ENCODE peak calls at places on chromosomes 4 and X, in nine cellular contexts. L, F, Z, V, M, G, C, N and W are unnamed samples.

GRCh38 chr4:76611164-76611563 is 176.1 kb downstream of the SHROOM3 start:
- DNase-seq in L (no peak), F (no peak), Z (peak), V (no peak), M (no peak), G (no peak), C (no peak), N (no peak), W (no peak)

GRCh38 chrX:10482262-10482661 is 138.1 kb downstream of the MID1 start:
- DNase-seq in L (no peak), F (no peak), Z (no peak), V (no peak), M (no peak), G (peak), C (no peak), N (no peak), W (peak)

GRCh38 chr4:55819634-55820033 is at the start of gene EXOC1L:
- DNase-seq in L (peak), F (peak), Z (no peak), V (no peak), M (no peak), G (no peak), C (peak), N (no peak), W (no peak)

GRCh38 chr4:30461218-30461617 is 259.0 kb upstream of the PCDH7 start:
- DNase-seq in L (no peak), F (no peak), Z (no peak), V (no peak), M (no peak), G (peak), C (no peak), N (no peak), W (no peak)

GRCh38 chrX:18938710-18939109 is 45.2 kb downstream of the PHKA2 start:
- DNase-seq in L (no peak), F (no peak), Z (no peak), V (no peak), M (no peak), G (no peak), C (no peak), N (no peak), W (no peak)

GRCh38 chr4:187606581-187606980 is 389.0 kb upstream of the ZFP42 start:
- DNase-seq in L (peak), F (no peak), Z (peak), V (no peak), M (no peak), G (peak), C (no peak), N (no peak), W (no peak)

GRCh38 chr4:33446953-33447352 is 2726.8 kb downstream of the PCDH7 start:
- DNase-seq in L (no peak), F (no peak), Z (no peak), V (no peak), M (no peak), G (no peak), C (no peak), N (no peak), W (no peak)

GRCh38 chrX:52574416-52575275 is 57.8 kb upstream of the XAGE1B start:
- DNase-seq in L (peak), F (no peak), Z (peak), V (no peak), M (peak), G (peak), C (no peak), N (peak), W (peak)

GRCh38 chr4:109355835-109356234 is 53.4 kb upstream of the COL25A1 start:
- DNase-seq in L (no peak), F (no peak), Z (no peak), V (no peak), M (no peak), G (peak), C (no peak), N (no peak), W (no peak)

GRCh38 chr4:13533670-13534343 is 10.5 kb downstream of the NKX3-2 start:
- DNase-seq in L (no peak), F (no peak), Z (no peak), V (no peak), M (no peak), G (no peak), C (no peak), N (no peak), W (no peak)

GRCh38 chrX:105451426-105451825 is 230.9 kb upstream of the TEX13A start:
- DNase-seq in L (no peak), F (no peak), Z (no peak), V (no peak), M (no peak), G (no peak), C (no peak), N (no peak), W (no peak)

GRCh38 chr4:179051211-179051610 is 1609.0 kb upstream of the AGA start:
- DNase-seq in L (no peak), F (no peak), Z (no peak), V (no peak), M (no peak), G (no peak), C (no peak), N (no peak), W (no peak)

GRCh38 chr4:108446554-108446953 is 173.8 kb upstream of the RPL34 start:
- DNase-seq in L (peak), F (no peak), Z (no peak), V (no peak), M (no peak), G (no peak), C (no peak), N (no peak), W (no peak)

GRCh38 chr4:54976682-54977081 is 148.7 kb downstream of the KDR start:
- DNase-seq in L (no peak), F (no peak), Z (no peak), V (no peak), M (no peak), G (no peak), C (no peak), N (no peak), W (no peak)

GRCh38 chr4:75555294-75556164 is at the start of gene ODAPH:
- DNase-seq in L (peak), F (no peak), Z (no peak), V (no peak), M (no peak), G (peak), C (no peak), N (no peak), W (peak)

GRCh38 chrX:97021680-97022079 is 138.0 kb downstream of the RPA4 start:
- DNase-seq in L (no peak), F (no peak), Z (no peak), V (no peak), M (no peak), G (no peak), C (no peak), N (no peak), W (no peak)

GRCh38 chr4:54217642-54218486 is 11.2 kb upstream of the PDGFRA start:
- DNase-seq in L (peak), F (peak), Z (peak), V (no peak), M (peak), G (peak), C (peak), N (peak), W (peak)

GRCh38 chrX:41335590-41336331 is 1.8 kb downstream of the DDX3X start:
- DNase-seq in L (no peak), F (no peak), Z (peak), V (no peak), M (no peak), G (no peak), C (no peak), N (no peak), W (no peak)

GRCh38 chr4:155338196-155338595 is 38.6 kb downstream of the MAP9 start:
- DNase-seq in L (no peak), F (no peak), Z (no peak), V (no peak), M (no peak), G (no peak), C (no peak), N (no peak), W (no peak)

GRCh38 chrX:110015915-110016314 is 13.0 kb downstream of the TMEM164 start:
- DNase-seq in L (no peak), F (no peak), Z (no peak), V (no peak), M (no peak), G (no peak), C (no peak), N (peak), W (no peak)

GRCh38 chr4:39037491-39037825 is 5.2 kb upstream of the TMEM156 start:
- DNase-seq in L (peak), F (no peak), Z (no peak), V (no peak), M (no peak), G (peak), C (no peak), N (no peak), W (no peak)

GRCh38 chr4:139633661-139634060 is 32.0 kb upstream of the MGST2 start:
- DNase-seq in L (peak), F (no peak), Z (peak), V (no peak), M (no peak), G (no peak), C (no peak), N (peak), W (no peak)

GRCh38 chr4:176333076-176333475 is 13.3 kb downstream of the SPCS3 start:
- DNase-seq in L (no peak), F (no peak), Z (peak), V (no peak), M (peak), G (no peak), C (no peak), N (no peak), W (no peak)

GRCh38 chr4:139167774-139168444 is 9.1 kb downstream of the ELF2 start:
- DNase-seq in L (peak), F (no peak), Z (peak), V (no peak), M (no peak), G (peak), C (no peak), N (peak), W (no peak)

GRCh38 chr4:109803924-109804571 is 2.2 kb upstream of the CFI start:
- DNase-seq in L (peak), F (no peak), Z (peak), V (no peak), M (peak), G (peak), C (no peak), N (peak), W (peak)

GRCh38 chr4:120865985-120866384 is 56.5 kb downstream of the PRDM5 start:
- DNase-seq in L (no peak), F (no peak), Z (peak), V (no peak), M (no peak), G (peak), C (no peak), N (no peak), W (no peak)

GRCh38 chr4:155339588-155339987 is 37.2 kb downstream of the MAP9 start:
- DNase-seq in L (peak), F (no peak), Z (no peak), V (no peak), M (no peak), G (no peak), C (no peak), N (no peak), W (no peak)

GRCh38 chrX:84339507-84340364 is 151.7 kb upstream of the RPS6KA6 start:
- DNase-seq in L (peak), F (no peak), Z (peak), V (no peak), M (no peak), G (peak), C (no peak), N (no peak), W (no peak)

GRCh38 chr4:25253072-25253447 is 19.2 kb downstream of the PI4K2B start:
- DNase-seq in L (no peak), F (no peak), Z (no peak), V (no peak), M (no peak), G (peak), C (no peak), N (no peak), W (no peak)

GRCh38 chr4:24932831-24933230 is 20.0 kb upstream of the CCDC149 start:
- DNase-seq in L (no peak), F (no peak), Z (peak), V (no peak), M (no peak), G (no peak), C (no peak), N (no peak), W (no peak)

GRCh38 chr4:145719752-145720624 is 40.0 kb downstream of the C4orf51 start:
- DNase-seq in L (no peak), F (no peak), Z (no peak), V (no peak), M (peak), G (peak), C (no peak), N (no peak), W (no peak)

GRCh38 chrX:24153175-24153795 is 3.8 kb downstream of the ZFX start:
- DNase-seq in L (peak), F (no peak), Z (no peak), V (no peak), M (peak), G (peak), C (no peak), N (no peak), W (no peak)

DNA sequence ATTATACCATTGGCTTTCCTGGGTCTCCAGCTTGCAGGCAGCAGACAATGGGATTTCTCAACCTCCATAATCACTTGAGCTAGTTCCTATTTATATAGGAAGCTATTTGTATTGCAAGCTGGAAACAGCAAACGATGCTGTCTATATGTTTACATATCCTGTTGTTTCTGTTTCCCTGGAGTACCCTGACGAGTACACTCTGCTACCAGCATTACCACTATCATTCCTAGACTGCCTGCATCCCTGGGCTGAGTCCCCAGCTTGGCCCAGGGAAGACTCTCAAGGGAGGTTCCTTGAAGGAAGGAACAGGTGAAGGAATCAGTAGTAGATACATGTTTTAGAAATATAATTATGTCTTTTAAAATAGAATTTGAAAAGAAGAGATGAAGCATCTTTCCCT is 81.4 kb downstream of the EVC2 start:
- DNase-seq in L (no peak), F (no peak), Z (no peak), V (no peak), M (no peak), G (no peak), C (no peak), N (no peak), W (no peak)
- TF ChIP-seq CTCF in L (no peak), F (no peak), Z (no peak), V (no peak), M (no peak), G (no peak), C (no peak), N (no peak), W (no peak)

GRCh38 chrX:50813843-50814661 is at the start of gene SHROOM4:
- DNase-seq in L (peak), F (peak), Z (peak), V (no peak), M (no peak), G (no peak), C (peak), N (peak), W (no peak)
- H3K4me3 ChIP-seq in L (peak), F (peak), Z (peak), V (peak), M (no peak), G (no peak), C (peak), N (peak), W (no peak)

DNA sequence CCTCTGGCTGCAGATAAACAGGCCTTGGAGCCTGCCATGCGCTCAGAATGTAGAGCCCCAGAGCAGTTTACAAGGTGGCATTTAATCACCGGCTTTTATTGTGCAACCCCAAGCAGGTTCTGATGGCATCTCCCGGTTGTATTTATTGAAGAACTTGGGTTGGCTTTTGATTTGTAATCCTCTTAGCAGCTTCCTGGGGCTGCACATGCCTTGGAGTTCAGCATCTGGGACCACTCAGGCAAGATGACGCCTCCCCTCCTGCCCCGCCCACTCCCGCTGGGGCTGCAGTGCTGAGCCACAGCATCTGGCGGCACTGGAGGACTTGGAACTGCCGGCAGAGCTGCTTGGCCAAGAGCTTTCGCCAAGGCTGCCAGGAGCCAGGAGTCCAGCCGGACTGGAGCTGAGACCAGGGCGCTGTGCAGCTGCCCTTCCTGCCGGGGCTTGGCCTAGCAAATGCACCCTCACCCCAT is 5.3 kb downstream of the HTRA3 start:
- DNase-seq in L (peak), F (peak), Z (peak), V (peak), M (no peak), G (no peak), C (no peak), N (peak), W (no peak)
- TF ChIP-seq CTCF in L (peak), F (peak), Z (peak), V (peak), M (no peak), G (no peak), C (no peak), N (no peak), W (no peak)

DNA sequence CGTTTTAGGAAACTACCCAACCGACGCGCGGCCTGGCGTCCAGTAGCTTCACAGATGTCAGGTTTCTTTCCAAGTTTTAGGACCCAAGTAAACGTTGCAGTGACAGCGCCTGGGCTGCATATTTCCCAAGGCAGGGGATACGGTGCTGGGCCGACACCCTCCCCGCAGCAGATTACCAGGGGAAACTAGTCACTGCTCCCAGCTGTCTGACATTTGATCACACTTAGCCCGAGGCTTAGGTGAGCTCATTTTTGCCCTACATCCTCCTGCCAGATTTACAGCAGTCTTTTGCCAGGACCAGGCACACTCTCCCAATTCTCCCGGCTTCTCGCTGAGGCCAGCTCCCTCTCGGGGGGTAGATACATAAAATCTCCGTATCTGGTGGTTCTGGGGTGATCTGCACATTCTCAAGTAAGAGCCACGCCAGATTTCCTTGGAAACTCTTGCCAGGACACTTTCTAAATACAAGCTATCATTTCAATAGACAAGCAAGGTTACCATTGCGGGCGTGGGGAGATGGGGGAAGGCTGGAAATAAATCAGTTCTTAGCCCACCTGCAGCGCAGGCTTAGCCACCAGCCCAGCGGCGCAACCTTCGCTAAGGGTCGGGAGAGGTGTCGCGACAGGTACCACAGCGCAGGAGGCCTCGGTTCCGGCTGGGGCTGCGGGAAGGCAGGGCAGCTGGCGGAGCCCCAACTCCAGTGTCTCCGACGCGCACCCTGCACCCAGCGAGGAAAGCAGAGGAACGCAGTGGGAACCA is 2.5 kb upstream of the SOX3 start:
- DNase-seq in L (no peak), F (no peak), Z (no peak), V (no peak), M (no peak), G (no peak), C (no peak), N (no peak), W (no peak)
- H3K4me3 ChIP-seq in L (no peak), F (no peak), Z (no peak), V (no peak), M (no peak), G (no peak), C (no peak), N (no peak), W (no peak)

GRCh38 chrX:106897259-106897658 is 5.9 kb downstream of the RIPPLY1 start:
- DNase-seq in L (no peak), F (no peak), Z (peak), V (no peak), M (no peak), G (no peak), C (no peak), N (no peak), W (no peak)

GRCh38 chrX:106899841-106900240 is 3.3 kb downstream of the RIPPLY1 start:
- DNase-seq in L (no peak), F (no peak), Z (no peak), V (no peak), M (no peak), G (no peak), C (no peak), N (no peak), W (no peak)

GRCh38 chrX:106899276-106899675 is 3.9 kb downstream of the RIPPLY1 start:
- DNase-seq in L (no peak), F (no peak), Z (no peak), V (no peak), M (no peak), G (no peak), C (no peak), N (no peak), W (no peak)

GRCh38 chrX:106901341-106901740 is 1.8 kb downstream of the RIPPLY1 start:
- DNase-seq in L (no peak), F (no peak), Z (no peak), V (no peak), M (no peak), G (no peak), C (no peak), N (no peak), W (no peak)

DNA sequence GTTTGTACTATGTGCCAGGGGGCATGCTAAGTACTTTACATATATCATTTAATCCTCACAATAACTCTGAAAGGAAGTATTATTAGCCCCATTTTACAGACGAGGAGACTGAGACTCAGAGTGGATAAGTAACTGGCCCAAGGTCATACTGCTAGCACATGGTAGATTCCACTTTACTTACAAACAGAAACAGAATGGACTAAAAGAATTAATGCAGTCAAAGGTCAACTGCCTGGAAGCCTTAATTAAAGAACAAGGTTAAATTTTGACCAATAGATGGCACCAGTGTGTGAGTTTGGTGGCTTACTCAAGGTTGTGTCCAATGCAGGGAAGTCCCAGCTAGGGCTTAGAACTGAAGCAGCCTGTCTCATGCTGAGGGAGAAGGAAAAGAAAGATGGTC is 4.7 kb downstream of the RIPPLY1 start:
- DNase-seq in L (peak), F (no peak), Z (peak), V (no peak), M (peak), G (peak), C (no peak), N (peak), W (peak)
- TF ChIP-seq CTCF in L (peak), F (peak), Z (peak), V (no peak), M (peak), G (peak), C (peak), N (peak), W (peak)

GRCh38 chrX:153900806-153901752 is 3.4 kb upstream of the AVPR2 start:
- DNase-seq in L (peak), F (no peak), Z (peak), V (peak), M (peak), G (peak), C (no peak), N (peak), W (peak)
- H3K4me3 ChIP-seq in L (no peak), F (no peak), Z (no peak), V (no peak), M (no peak), G (peak), C (no peak), N (no peak), W (no peak)

DNA sequence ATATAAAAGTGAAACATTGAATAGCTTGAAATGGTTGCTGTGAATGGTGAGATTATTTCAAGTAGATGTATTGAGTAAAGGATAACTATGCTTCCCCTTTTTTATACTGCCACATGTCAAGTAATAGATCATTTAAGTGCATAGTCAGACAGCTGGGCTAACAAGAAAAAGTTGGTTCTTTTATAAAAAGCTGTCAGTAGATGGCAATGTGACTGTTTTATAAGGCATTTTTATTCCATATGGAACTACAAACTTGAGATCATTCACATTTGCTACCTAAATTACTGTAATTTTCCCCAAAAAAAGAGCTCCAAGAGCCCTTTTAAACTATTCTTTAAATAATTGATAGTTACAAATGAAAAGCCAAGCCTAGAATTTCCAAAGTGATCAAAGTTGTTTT is 831.0 kb downstream of the C4orf33 start:
- DNase-seq in L (peak), F (no peak), Z (no peak), V (no peak), M (no peak), G (no peak), C (no peak), N (no peak), W (no peak)
- TF ChIP-seq CTCF in L (peak), F (peak), Z (no peak), V (no peak), M (peak), G (no peak), C (no peak), N (no peak), W (no peak)

GRCh38 chrX:11665144-11666040 is at the start of gene ARHGAP6:
- DNase-seq in L (peak), F (no peak), Z (peak), V (no peak), M (no peak), G (peak), C (peak), N (no peak), W (no peak)
- H3K4me3 ChIP-seq in L (peak), F (peak), Z (peak), V (peak), M (no peak), G (peak), C (peak), N (peak), W (peak)